ENCODE peak calls at places on chromosomes 16 and 17, in four cellular contexts. One of them, this sample, is unnamed.
A peak's percentile ranks its signal among the peaks of the same experiment; 100 is the strongest.

GRCh38 chr16:50151744-50152143 is 1.4 kb upstream of the TENT4B start:
- DNase-seq in endothelial cell of umbilical vein: no peak
- DNase-seq in GM23248: no peak
- DNase-seq in fibroblast of lung: no peak
- DNase-seq in this sample: no peak

GRCh38 chr17:51630101-51630671 is 369.8 kb downstream of the UTP18 start:
- DNase-seq in endothelial cell of umbilical vein: no peak
- DNase-seq in GM23248: no peak
- DNase-seq in fibroblast of lung: no peak
- DNase-seq in this sample: no peak

GRCh38 chr16:456891-457483 is 31.5 kb downstream of the RAB11FIP3 start:
- DNase-seq in endothelial cell of umbilical vein: peak; percentile 56
- DNase-seq in GM23248: peak; percentile 58
- DNase-seq in fibroblast of lung: peak; percentile 63
- DNase-seq in this sample: peak; percentile 61

GRCh38 chr16:83060-83603 is 5.1 kb downstream of the MPG start:
- DNase-seq in endothelial cell of umbilical vein: no peak
- DNase-seq in GM23248: no peak
- DNase-seq in fibroblast of lung: no peak
- DNase-seq in this sample: no peak

GRCh38 chr17:21573961-21574610 is 118.2 kb upstream of the KCNJ18 start:
- DNase-seq in endothelial cell of umbilical vein: peak; percentile 72
- DNase-seq in GM23248: peak; percentile 93
- DNase-seq in fibroblast of lung: peak; percentile 26
- DNase-seq in this sample: no peak

GRCh38 chr17:42180922-42181850 is at the start of gene KCNH4:
- DNase-seq in endothelial cell of umbilical vein: peak; percentile 61
- DNase-seq in GM23248: peak; percentile 87
- DNase-seq in fibroblast of lung: peak; percentile 41
- DNase-seq in this sample: peak; percentile 14

GRCh38 chr17:37884516-37884915 is 39.7 kb upstream of the TBC1D3K start:
- DNase-seq in endothelial cell of umbilical vein: no peak
- DNase-seq in GM23248: no peak
- DNase-seq in fibroblast of lung: no peak
- DNase-seq in this sample: no peak

GRCh38 chr17:29914819-29915537 is 15.1 kb downstream of the SSH2 start:
- DNase-seq in endothelial cell of umbilical vein: no peak
- DNase-seq in GM23248: no peak
- DNase-seq in fibroblast of lung: no peak
- DNase-seq in this sample: no peak

GRCh38 chr16:88062341-88062861 is 111.2 kb downstream of the BANP start:
- DNase-seq in endothelial cell of umbilical vein: no peak
- DNase-seq in GM23248: peak; percentile 93
- DNase-seq in fibroblast of lung: peak; percentile 91
- DNase-seq in this sample: peak; percentile 82

GRCh38 chr17:77182205-77182604 is 41.4 kb downstream of the SEC14L1 start:
- DNase-seq in endothelial cell of umbilical vein: peak; percentile 56
- DNase-seq in GM23248: no peak
- DNase-seq in fibroblast of lung: no peak
- DNase-seq in this sample: no peak

GRCh38 chr16:79843631-79844043 is 243.1 kb upstream of the MAF start:
- DNase-seq in endothelial cell of umbilical vein: no peak
- DNase-seq in GM23248: no peak
- DNase-seq in fibroblast of lung: no peak
- DNase-seq in this sample: no peak

GRCh38 chr17:9258115-9259020 is 237.1 kb downstream of the NTN1 start:
- DNase-seq in endothelial cell of umbilical vein: peak; percentile 20
- DNase-seq in GM23248: no peak
- DNase-seq in fibroblast of lung: peak; percentile 46
- DNase-seq in this sample: no peak

GRCh38 chr16:67150058-67150832 is 553 bp downstream of the B3GNT9 start:
- DNase-seq in endothelial cell of umbilical vein: peak; percentile 63
- DNase-seq in GM23248: peak; percentile 90
- DNase-seq in fibroblast of lung: peak; percentile 78
- DNase-seq in this sample: peak; percentile 69

GRCh38 chr17:64992325-64992802 is 64.2 kb downstream of the GNA13 start:
- DNase-seq in endothelial cell of umbilical vein: no peak
- DNase-seq in GM23248: peak; percentile 80
- DNase-seq in fibroblast of lung: peak; percentile 71
- DNase-seq in this sample: peak; percentile 64

GRCh38 chr17:73341350-73342056 is 29.7 kb upstream of the CDC42EP4 start:
- DNase-seq in endothelial cell of umbilical vein: no peak
- DNase-seq in GM23248: no peak
- DNase-seq in fibroblast of lung: no peak
- DNase-seq in this sample: no peak

GRCh38 chr16:50880926-50881325 is 139.0 kb downstream of the CYLD start:
- DNase-seq in endothelial cell of umbilical vein: no peak
- DNase-seq in GM23248: no peak
- DNase-seq in fibroblast of lung: no peak
- DNase-seq in this sample: no peak

GRCh38 chr16:75029854-75030253 is 31.0 kb downstream of the ZNRF1 start:
- DNase-seq in endothelial cell of umbilical vein: no peak
- DNase-seq in GM23248: peak; percentile 64
- DNase-seq in fibroblast of lung: peak; percentile 79
- DNase-seq in this sample: peak; percentile 74

GRCh38 chr16:89564476-89565255 is 4.2 kb downstream of the RPL13 start:
- DNase-seq in endothelial cell of umbilical vein: no peak
- DNase-seq in GM23248: peak; percentile 29
- DNase-seq in fibroblast of lung: no peak
- DNase-seq in this sample: no peak

GRCh38 chr17:61533797-61534196 is 57.2 kb downstream of the NACA2 start:
- DNase-seq in endothelial cell of umbilical vein: no peak
- DNase-seq in GM23248: no peak
- DNase-seq in fibroblast of lung: no peak
- DNase-seq in this sample: no peak

GRCh38 chr16:52439171-52439701 is 107.7 kb downstream of the TOX3 start:
- DNase-seq in endothelial cell of umbilical vein: no peak
- DNase-seq in GM23248: no peak
- DNase-seq in fibroblast of lung: no peak
- DNase-seq in this sample: no peak

GRCh38 chr17:44499722-44500121 is 3.5 kb downstream of the GPATCH8 start:
- DNase-seq in endothelial cell of umbilical vein: no peak
- DNase-seq in GM23248: no peak
- DNase-seq in fibroblast of lung: no peak
- DNase-seq in this sample: no peak

GRCh38 chr16:51818342-51818944 is 667.4 kb upstream of the SALL1 start:
- DNase-seq in endothelial cell of umbilical vein: no peak
- DNase-seq in GM23248: peak; percentile 64
- DNase-seq in fibroblast of lung: peak; percentile 18
- DNase-seq in this sample: peak; percentile 4

GRCh38 chr16:14015948-14016347 is 55.2 kb upstream of the MRTFB start:
- DNase-seq in endothelial cell of umbilical vein: peak; percentile 73
- DNase-seq in GM23248: peak; percentile 92
- DNase-seq in fibroblast of lung: peak; percentile 84
- DNase-seq in this sample: peak; percentile 79

GRCh38 chr16:2023098-2023925 is 3.4 kb upstream of the NHERF2 start:
- DNase-seq in endothelial cell of umbilical vein: peak; percentile 92
- DNase-seq in GM23248: peak; percentile 92
- DNase-seq in fibroblast of lung: peak; percentile 71
- DNase-seq in this sample: peak; percentile 47
- H3K9ac ChIP-seq in endothelial cell of umbilical vein: no peak overlapping the region
- H3K9ac ChIP-seq in GM23248: peak overlapping the region; percentile 48
- H3K9ac ChIP-seq in fibroblast of lung: peak overlapping the region; percentile 1
- H3K9ac ChIP-seq in this sample: peak overlapping the region; percentile 66

GRCh38 chr16:81520560-81521135 is 76.0 kb downstream of the CMIP start:
- DNase-seq in endothelial cell of umbilical vein: no peak
- DNase-seq in GM23248: no peak
- DNase-seq in fibroblast of lung: no peak
- DNase-seq in this sample: no peak

GRCh38 chr16:81521141-81521626 is 76.6 kb downstream of the CMIP start:
- DNase-seq in endothelial cell of umbilical vein: no peak
- DNase-seq in GM23248: no peak
- DNase-seq in fibroblast of lung: no peak
- DNase-seq in this sample: no peak

GRCh38 chr16:81520151-81520470 is 75.5 kb downstream of the CMIP start:
- DNase-seq in endothelial cell of umbilical vein: no peak
- DNase-seq in GM23248: no peak
- DNase-seq in fibroblast of lung: no peak
- DNase-seq in this sample: no peak

GRCh38 chr16:81518439-81518757 is 73.8 kb downstream of the CMIP start:
- DNase-seq in endothelial cell of umbilical vein: peak; percentile 82
- DNase-seq in GM23248: no peak
- DNase-seq in fibroblast of lung: no peak
- DNase-seq in this sample: no peak

DNA sequence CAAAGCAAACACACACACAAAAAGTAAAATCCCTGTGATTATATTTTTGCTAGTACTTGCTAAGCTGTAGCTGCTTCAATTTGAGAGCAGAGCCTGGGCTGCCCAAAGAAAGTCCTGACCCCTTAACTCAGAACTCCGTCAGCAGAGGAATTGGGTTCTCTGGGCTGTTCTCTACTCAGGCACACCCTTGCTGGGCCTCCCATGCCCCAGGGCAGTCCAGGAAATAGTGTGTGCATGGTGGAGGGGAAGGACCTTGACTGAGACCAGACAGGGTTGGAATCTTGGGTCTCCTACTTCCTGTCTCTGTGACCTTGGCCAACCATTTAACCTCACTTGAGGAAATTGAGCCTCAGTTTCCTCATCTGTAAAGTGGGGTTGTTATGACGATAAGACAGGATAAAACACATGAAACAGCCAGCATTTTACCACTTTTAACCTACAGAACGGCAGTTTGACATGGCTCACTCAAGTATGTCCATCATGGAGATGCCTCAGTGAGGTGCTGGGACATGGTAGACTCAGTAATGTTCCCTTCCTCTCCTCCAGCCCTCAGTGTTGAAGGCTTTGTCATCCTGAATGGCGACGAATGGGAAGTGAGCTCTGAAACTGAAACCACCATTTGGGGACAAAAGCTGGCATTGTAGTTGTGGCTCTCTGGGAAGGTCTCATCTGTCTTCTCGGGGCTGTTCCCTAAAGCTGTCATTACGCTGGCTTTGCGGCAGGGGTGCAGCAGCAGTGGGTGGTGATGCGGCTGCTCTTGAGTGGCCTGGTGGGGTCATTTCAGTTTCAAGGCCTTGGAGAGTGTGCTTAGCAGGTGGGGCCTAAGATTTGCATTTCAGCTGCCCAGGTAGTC is 74.9 kb downstream of the CMIP start:
- DNase-seq in endothelial cell of umbilical vein: no peak
- DNase-seq in GM23248: no peak
- DNase-seq in fibroblast of lung: no peak
- DNase-seq in this sample: no peak
- H3K79me2 ChIP-seq in endothelial cell of umbilical vein: peaks cover 46% of the 10 kb centered on the region
- H3K79me2 ChIP-seq in GM23248: peaks cover 82% of the 10 kb centered on the region
- H3K79me2 ChIP-seq in fibroblast of lung: no peaks in the 10 kb centered on the region
- H3K79me2 ChIP-seq in this sample: peaks cover 81% of the 10 kb centered on the region

DNA sequence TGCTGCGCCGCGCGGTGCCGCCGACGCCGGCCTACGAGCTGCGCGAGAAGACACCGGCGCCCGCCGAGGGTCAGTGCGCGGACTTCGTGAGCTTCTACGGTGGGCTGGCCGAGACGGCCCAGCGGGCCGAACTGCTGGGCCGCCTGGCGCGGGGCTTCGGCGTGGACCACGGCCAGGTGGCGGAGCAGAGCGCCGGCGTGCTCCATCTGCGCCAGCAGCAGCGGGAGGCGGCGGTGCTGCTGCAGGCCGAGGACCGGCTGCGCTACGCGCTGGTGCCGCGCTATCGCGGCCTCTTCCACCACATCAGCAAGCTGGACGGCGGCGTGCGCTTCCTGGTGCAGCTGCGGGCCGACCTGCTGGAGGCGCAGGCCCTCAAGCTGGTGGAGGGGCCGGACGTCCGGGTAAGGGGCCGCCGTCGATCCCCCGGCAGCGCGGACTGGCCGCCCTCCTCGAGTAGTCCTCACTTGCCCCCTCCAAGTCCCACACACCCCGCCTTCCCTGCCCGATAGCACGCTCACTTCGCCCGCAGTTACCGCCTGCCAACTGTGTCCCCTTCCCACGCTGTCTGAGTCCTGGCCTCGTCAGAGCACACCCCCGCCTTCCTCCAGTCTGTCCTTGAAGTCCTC is 470 bp downstream of the MLYCD start:
- DNase-seq in endothelial cell of umbilical vein: peak; percentile 75
- DNase-seq in GM23248: peak; percentile 82
- DNase-seq in fibroblast of lung: peak; percentile 71
- DNase-seq in this sample: peak; percentile 63
- H3K9ac ChIP-seq in endothelial cell of umbilical vein: peak overlapping the region; percentile 44
- H3K9ac ChIP-seq in GM23248: peak overlapping the region; percentile 80
- H3K9ac ChIP-seq in fibroblast of lung: peak overlapping the region; percentile 86
- H3K9ac ChIP-seq in this sample: peak overlapping the region; percentile 80

GRCh38 chr17:18992454-18993130 is 12.0 kb downstream of the FAM83G start:
- DNase-seq in endothelial cell of umbilical vein: no peak
- DNase-seq in GM23248: no peak
- DNase-seq in fibroblast of lung: no peak
- DNase-seq in this sample: no peak
- H3K79me2 ChIP-seq in endothelial cell of umbilical vein: peaks cover 30% of the 10 kb centered on the region
- H3K79me2 ChIP-seq in GM23248: peaks cover 93% of the 10 kb centered on the region
- H3K79me2 ChIP-seq in fibroblast of lung: peaks cover 14% of the 10 kb centered on the region
- H3K79me2 ChIP-seq in this sample: peaks cover 90% of the 10 kb centered on the region

GRCh38 chr16:46918905-46919792 is 35.0 kb downstream of the GPT2 start:
- DNase-seq in endothelial cell of umbilical vein: no peak
- DNase-seq in GM23248: no peak
- DNase-seq in fibroblast of lung: no peak
- DNase-seq in this sample: no peak
- H3K9ac ChIP-seq in endothelial cell of umbilical vein: no peak overlapping the region
- H3K9ac ChIP-seq in GM23248: no peak overlapping the region
- H3K9ac ChIP-seq in fibroblast of lung: no peak overlapping the region
- H3K9ac ChIP-seq in this sample: no peak overlapping the region

This sample was measured in astrocyte.